ENCODE peak calls at places on chromosome 9, in ten cellular contexts. G is endodermal cell, D is neuronal stem cell, R is HepG2, L is DND-41, A is left ventricle myocardium inferior, U is HL-60, X is cardiac muscle cell, N is dorsolateral prefrontal cortex, F is thoracic aorta. E is an unnamed sample.

GRCh38 chr9:134735441-134736175 is 94.0 kb downstream of the COL5A1 start:
- DNase-seq in A (peak; percentile 84), R (no peak), F (no peak), G (no peak), U (no peak), D (no peak), L (no peak), N (no peak), X (no peak), E (peak; percentile 77)

GRCh38 chr9:87011551-87011950 is 64.2 kb upstream of the GAS1 start:
- DNase-seq in U (no peak), L (no peak), N (no peak), F (no peak), G (no peak), X (no peak), D (no peak), R (no peak), A (no peak), E (no peak)

GRCh38 chr9:126830827-126831226 is 26.0 kb downstream of the ZBTB43 start:
- DNase-seq in F (no peak), N (no peak), L (no peak), U (no peak), D (no peak), G (no peak), A (no peak), X (no peak), R (no peak), E (no peak)

GRCh38 chr9:126550891-126551351 is 62.8 kb upstream of the LMX1B start:
- DNase-seq in D (no peak), N (no peak), F (no peak), L (no peak), G (no peak), A (no peak), R (no peak), X (no peak), U (no peak), E (no peak)

GRCh38 chr9:93318441-93318840 is 133.0 kb upstream of the FAM120A start:
- DNase-seq in R (no peak), A (no peak), G (no peak), N (no peak), F (no peak), L (no peak), X (no peak), D (no peak), U (no peak), E (no peak)

GRCh38 chr9:26744362-26744965 is 148.1 kb downstream of the CAAP1 start:
- DNase-seq in F (no peak), D (no peak), A (no peak), R (peak; percentile 14), L (no peak), G (no peak), X (peak; percentile 54), U (no peak), N (no peak), E (no peak)

GRCh38 chr9:124392855-124393460 is 22.3 kb downstream of the PSMB7 start:
- DNase-seq in L (no peak), N (peak; percentile 64), R (no peak), D (no peak), F (no peak), U (no peak), A (no peak), X (peak; percentile 55), G (peak; percentile 76), E (no peak)

GRCh38 chr9:13529321-13530104 is 250.0 kb upstream of the MPDZ start:
- DNase-seq in U (no peak), X (no peak), A (no peak), R (no peak), D (no peak), G (no peak), L (peak; percentile 44), N (no peak), F (no peak), E (peak; percentile 18)

GRCh38 chr9:136090768-136091581 is 4.1 kb downstream of the NACC2 start:
- DNase-seq in A (peak; percentile 63), X (no peak), D (no peak), L (no peak), R (no peak), U (peak; percentile 66), N (no peak), G (peak; percentile 52), F (no peak), E (peak; percentile 77)

GRCh38 chr9:33065157-33066076 is 11.1 kb downstream of the SMU1 start:
- DNase-seq in N (no peak), D (no peak), L (no peak), X (no peak), G (no peak), F (no peak), U (no peak), R (no peak), A (no peak), E (no peak)

GRCh38 chr9:134066546-134066922 is 1.3 kb downstream of the BRD3 start:
- DNase-seq in N (no peak), G (no peak), L (peak; percentile 26), F (no peak), D (no peak), A (no peak), U (no peak), X (peak; percentile 40), R (no peak), E (no peak)

GRCh38 chr9:4009006-4009511 is 290.8 kb downstream of the GLIS3 start:
- DNase-seq in G (no peak), D (no peak), N (no peak), A (no peak), L (no peak), X (no peak), R (no peak), U (no peak), F (no peak), E (no peak)

GRCh38 chr9:110623462-110624025 is 44.0 kb upstream of the SVEP1 start:
- DNase-seq in X (peak; percentile 74), D (peak; percentile 70), G (peak; percentile 72), F (no peak), A (no peak), R (peak; percentile 55), L (peak; percentile 21), U (no peak), N (no peak), E (no peak)

GRCh38 chr9:121636411-121636865 is 15.0 kb upstream of the DAB2IP start:
- DNase-seq in X (peak; percentile 50), R (no peak), N (peak; percentile 26), G (no peak), D (no peak), A (no peak), U (no peak), F (no peak), L (no peak), E (peak; percentile 60)

GRCh38 chr9:85536076-85536475 is 205.7 kb downstream of the AGTPBP1 start:
- DNase-seq in X (peak; percentile 97), A (peak; percentile 35), N (no peak), U (no peak), D (no peak), G (no peak), R (no peak), F (peak; percentile 49), L (no peak), E (peak; percentile 66)

DNA sequence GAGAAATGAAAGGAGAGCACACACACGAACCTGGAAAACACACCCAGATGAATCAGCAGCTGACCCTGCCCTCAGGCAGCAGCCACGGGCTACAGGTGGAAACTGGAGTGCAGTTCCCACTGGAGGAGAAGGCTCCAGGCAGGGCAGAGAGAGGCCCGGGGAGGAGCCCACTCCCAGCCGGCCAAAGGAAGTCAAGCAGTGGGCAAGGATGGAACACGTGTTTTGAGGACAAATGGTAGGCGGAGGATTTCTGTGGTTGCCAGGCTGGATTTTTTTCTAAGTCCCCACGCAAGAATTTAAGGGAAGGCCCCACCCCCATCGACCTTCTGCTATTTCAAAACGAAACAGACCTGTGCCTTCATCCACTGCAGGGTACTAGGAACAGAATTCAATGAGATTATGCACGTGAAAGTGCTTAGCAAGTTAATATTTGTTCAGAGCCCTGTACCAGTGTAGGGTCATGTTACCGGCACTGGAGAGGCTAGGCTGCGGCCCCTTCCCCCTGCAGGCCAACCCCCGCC is 6.8 kb downstream of the EPB41L4B start:
- DNase-seq in D (no peak), N (no peak), F (no peak), X (no peak), L (no peak), A (no peak), R (peak; percentile 68), U (no peak), G (no peak), E (no peak)
- H3K27ac ChIP-seq in D (no peak overlapping the region), N (peak overlapping the region; percentile 16), F (no peak overlapping the region), X (no peak overlapping the region), L (no peak overlapping the region), A (peak overlapping the region; percentile 83), R (peak overlapping the region; percentile 53), U (no peak overlapping the region), G (no peak overlapping the region), E (no peak overlapping the region)

GRCh38 chr9:73548201-73548600 is 396.5 kb downstream of the ANXA1 start:
- DNase-seq in X (no peak), U (no peak), L (no peak), N (no peak), G (no peak), F (no peak), A (no peak), D (no peak), R (no peak), E (no peak)

GRCh38 chr9:73553295-73553694 is 401.6 kb downstream of the ANXA1 start:
- DNase-seq in U (no peak), A (no peak), D (no peak), X (no peak), R (no peak), N (no peak), G (no peak), F (no peak), L (no peak), E (no peak)

DNA sequence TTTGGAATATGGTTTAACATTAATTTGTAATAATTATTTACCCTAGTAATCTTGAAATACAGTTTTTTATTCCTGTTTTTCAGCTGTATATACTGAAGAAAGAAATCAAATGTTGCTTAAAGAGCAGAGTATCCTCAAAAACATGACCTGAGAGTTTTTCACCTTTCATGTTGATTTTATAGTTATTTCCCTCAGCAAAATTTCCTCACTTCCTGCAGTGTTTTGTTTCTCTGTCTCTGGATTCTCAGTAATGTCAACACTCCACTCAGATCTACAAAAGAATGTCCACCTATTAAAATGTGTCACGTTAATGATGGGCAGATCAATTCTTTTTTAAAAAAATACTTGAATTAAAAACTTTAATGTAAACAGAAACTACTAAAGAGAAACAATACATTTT is 398.3 kb downstream of the ANXA1 start:
- DNase-seq in X (no peak), U (no peak), A (no peak), N (no peak), D (no peak), R (peak; percentile 31), L (no peak), F (no peak), G (no peak), E (no peak)
- H3K27ac ChIP-seq in X (no peak overlapping the region), U (no peak overlapping the region), A (no peak overlapping the region), N (no peak overlapping the region), D (no peak overlapping the region), R (peak overlapping the region; percentile 26), L (no peak overlapping the region), F (no peak overlapping the region), G (no peak overlapping the region), E (no peak overlapping the region)

GRCh38 chr9:90805006-90805993 is 3.7 kb downstream of the SYK start:
- DNase-seq in F (no peak), N (no peak), U (no peak), A (no peak), X (no peak), R (no peak), G (no peak), L (no peak), D (no peak), E (no peak)
- H3K27ac ChIP-seq in F (no peak overlapping the region), N (no peak overlapping the region), U (peak overlapping the region; percentile 4), A (no peak overlapping the region), X (no peak overlapping the region), R (no peak overlapping the region), G (no peak overlapping the region), L (no peak overlapping the region), D (no peak overlapping the region), E (no peak overlapping the region)

GRCh38 chr9:72443855-72444254 is 77.6 kb upstream of the TMC1 start:
- DNase-seq in X (no peak), U (peak; percentile 76), D (no peak), N (no peak), L (no peak), F (no peak), A (no peak), R (no peak), G (no peak), E (no peak)
- H3K27ac ChIP-seq in X (no peak overlapping the region), U (peak overlapping the region; percentile 34), D (no peak overlapping the region), N (no peak overlapping the region), L (no peak overlapping the region), F (no peak overlapping the region), A (no peak overlapping the region), R (no peak overlapping the region), G (no peak overlapping the region), E (no peak overlapping the region)

E was measured in right cardiac atrium.